ENCODE peak calls at places on chromosome 22, in eight cellular contexts. X is fibroblast of pulmonary artery, D is fibroblast of mammary gland, P is HFF-Myc, O is body of pancreas, R is epithelial cell of esophagus, L is lung, Y is progenitor cell of endocrine pancreas. V is an unnamed sample.

GRCh38 chr22:48112687-48113521 is 1350.5 kb downstream of the TBC1D22A start:
- DNase-seq in X (no peak), D (no peak), P (no peak), O (no peak), R (no peak), L (no peak), Y (no peak), V (no peak)

GRCh38 chr22:49240472-49240871 is 587.2 kb downstream of the BRD1 start:
- DNase-seq in X (no peak), D (no peak), P (no peak), O (no peak), R (no peak), L (no peak), Y (no peak), V (no peak)

GRCh38 chr22:27113211-27114030 is 456.0 kb downstream of the MIAT start:
- DNase-seq in X (peak), D (peak), P (peak), O (peak), R (peak), L (peak), Y (no peak), V (peak)

GRCh38 chr22:46085831-46086576 is 64.3 kb upstream of the PPARA start:
- DNase-seq in X (peak), D (peak), P (no peak), O (peak), R (peak), L (peak), Y (no peak), V (peak)

GRCh38 chr22:48238018-48238915 is 1475.8 kb downstream of the TBC1D22A start:
- DNase-seq in X (no peak), D (no peak), P (no peak), O (no peak), R (no peak), L (no peak), Y (no peak), V (no peak)

GRCh38 chr22:30858976-30859713 is 109.4 kb downstream of the MORC2 start:
- DNase-seq in X (no peak), D (no peak), P (no peak), O (no peak), R (no peak), L (peak), Y (no peak), V (no peak)

GRCh38 chr22:24112188-24112587 is 69.1 kb upstream of the SUSD2 start:
- DNase-seq in X (peak), D (peak), P (no peak), O (no peak), R (peak), L (no peak), Y (no peak), V (no peak)

GRCh38 chr22:19823638-19824196 is 31.0 kb downstream of the GNB1L start:
- DNase-seq in X (no peak), D (no peak), P (no peak), O (no peak), R (peak), L (no peak), Y (no peak), V (no peak)

GRCh38 chr22:25804676-25805075 is 62.7 kb downstream of the MYO18B start:
- DNase-seq in X (no peak), D (no peak), P (no peak), O (no peak), R (no peak), L (no peak), Y (no peak), V (no peak)

GRCh38 chr22:42397332-42398246 is 34.6 kb downstream of the NFAM1 start:
- DNase-seq in X (no peak), D (no peak), P (no peak), O (no peak), R (no peak), L (peak), Y (no peak), V (no peak)

GRCh38 chr22:42400811-42401547 is 31.2 kb downstream of the NFAM1 start:
- DNase-seq in X (no peak), D (no peak), P (no peak), O (no peak), R (no peak), L (no peak), Y (no peak), V (no peak)

GRCh38 chr22:42401562-42402334 is 30.5 kb downstream of the NFAM1 start:
- DNase-seq in X (no peak), D (no peak), P (no peak), O (no peak), R (peak), L (no peak), Y (no peak), V (no peak)

GRCh38 chr22:42396621-42397331 is 35.4 kb downstream of the NFAM1 start:
- DNase-seq in X (no peak), D (no peak), P (no peak), O (no peak), R (peak), L (no peak), Y (no peak), V (no peak)

DNA sequence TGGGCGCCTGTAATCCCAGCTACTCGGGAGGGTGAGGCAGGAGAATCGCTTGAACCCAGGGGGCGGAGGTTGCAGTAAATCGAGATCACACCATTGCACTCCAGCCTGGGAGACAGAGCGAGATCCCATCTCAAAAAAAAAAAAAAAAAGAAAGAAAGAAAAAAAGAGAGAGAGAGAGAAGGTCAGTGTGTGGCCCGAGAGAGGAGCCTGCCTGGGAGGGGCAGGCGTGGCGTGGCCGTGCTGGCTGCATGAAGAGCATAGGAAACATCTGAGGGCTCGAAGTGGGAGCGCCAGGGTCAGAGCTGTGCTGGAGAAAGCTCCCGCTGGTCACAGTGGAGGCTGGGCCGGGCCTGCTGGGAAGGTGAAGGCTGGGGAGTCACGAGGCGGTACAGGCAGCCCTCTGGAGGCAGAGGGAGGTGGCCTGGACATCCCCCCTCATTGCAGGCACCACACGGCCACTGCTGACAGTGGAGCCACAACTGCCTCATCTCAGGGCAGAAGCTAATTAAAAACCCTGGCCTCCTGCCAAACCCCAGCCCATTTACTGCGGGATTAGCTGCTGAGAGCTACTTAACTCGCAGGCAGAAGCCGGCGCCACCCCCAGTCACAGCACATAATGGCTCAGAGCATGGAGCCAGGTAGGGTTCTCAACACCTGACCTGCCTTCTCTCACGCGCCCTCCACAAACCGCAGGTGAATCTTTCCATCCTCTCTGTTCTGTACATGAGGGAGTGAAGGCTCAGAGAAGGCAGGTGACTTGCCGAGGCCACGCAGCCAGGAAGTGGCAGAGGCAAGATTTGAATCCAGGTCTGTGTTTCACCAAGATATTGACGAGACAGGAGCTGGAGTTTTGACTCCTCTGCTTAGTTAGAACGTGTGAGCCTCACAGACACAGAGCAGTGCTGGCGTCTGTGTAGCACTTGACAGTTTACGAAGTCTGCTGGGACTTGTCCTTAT is 32.6 kb downstream of the NFAM1 start:
- DNase-seq in X (no peak), D (no peak), P (no peak), O (peak), R (peak), L (peak), Y (no peak), V (no peak)
- TF ChIP-seq CTCF in X (no peak), D (no peak), P (no peak), O (no peak), R (no peak), L (no peak), Y (no peak), V (no peak)

GRCh38 chr22:41508770-41509170 is 35.5 kb downstream of the POLR3H start:
- DNase-seq in X (no peak), D (no peak), P (no peak), O (no peak), R (no peak), L (no peak), Y (no peak), V (no peak)
- TF ChIP-seq CTCF in X (no peak), D (no peak), P (no peak), O (no peak), R (no peak), L (no peak), Y (peak), V (no peak)

GRCh38 chr22:29603358-29604191 is at the start of gene NF2:
- DNase-seq in X (peak), D (peak), P (peak), O (peak), R (peak), L (peak), Y (peak), V (peak)
- TF ChIP-seq CTCF in X (no peak), D (no peak), P (no peak), O (no peak), R (no peak), L (no peak), Y (no peak), V (no peak)

DNA sequence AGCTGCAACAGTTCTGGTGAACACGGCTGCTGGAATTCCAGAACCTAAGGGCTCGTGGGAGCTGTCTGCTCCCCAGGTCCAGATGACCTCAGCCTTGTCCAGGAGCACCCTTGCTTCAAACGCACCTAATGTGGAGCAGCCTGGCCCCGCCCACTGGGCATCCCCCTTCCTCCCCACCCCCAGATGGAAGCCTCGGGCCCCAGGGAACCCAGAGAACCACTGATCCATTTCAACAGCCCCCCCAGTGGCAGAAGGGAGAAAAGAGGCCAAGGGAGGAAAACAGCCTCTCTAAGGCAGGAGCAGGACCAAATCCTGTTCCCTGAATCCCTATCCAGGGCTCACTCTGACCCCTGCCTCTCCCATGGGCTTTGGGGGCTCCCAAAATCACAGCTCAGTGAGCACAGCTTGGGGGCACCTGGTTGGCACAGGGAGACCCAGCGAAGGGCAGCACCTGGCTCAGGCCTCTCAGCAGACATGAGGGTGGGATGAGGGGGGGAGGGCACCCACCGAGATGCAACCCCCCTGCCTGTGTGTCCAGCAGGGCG is 1.2 kb downstream of the CYTH4 start:
- DNase-seq in X (no peak), D (no peak), P (no peak), O (no peak), R (no peak), L (no peak), Y (no peak), V (no peak)
- TF ChIP-seq CTCF in X (peak), D (peak), P (peak), O (no peak), R (peak), L (no peak), Y (no peak), V (no peak)

GRCh38 chr22:43587574-43587973 is 175.8 kb downstream of the MPPED1 start:
- DNase-seq in X (peak), D (peak), P (no peak), O (no peak), R (no peak), L (no peak), Y (no peak), V (no peak)

GRCh38 chr22:43592470-43592869 is 180.7 kb downstream of the MPPED1 start:
- DNase-seq in X (peak), D (no peak), P (no peak), O (peak), R (no peak), L (no peak), Y (no peak), V (no peak)
- TF ChIP-seq CTCF in X (peak), D (no peak), P (no peak), O (no peak), R (no peak), L (no peak), Y (peak), V (peak)

DNA sequence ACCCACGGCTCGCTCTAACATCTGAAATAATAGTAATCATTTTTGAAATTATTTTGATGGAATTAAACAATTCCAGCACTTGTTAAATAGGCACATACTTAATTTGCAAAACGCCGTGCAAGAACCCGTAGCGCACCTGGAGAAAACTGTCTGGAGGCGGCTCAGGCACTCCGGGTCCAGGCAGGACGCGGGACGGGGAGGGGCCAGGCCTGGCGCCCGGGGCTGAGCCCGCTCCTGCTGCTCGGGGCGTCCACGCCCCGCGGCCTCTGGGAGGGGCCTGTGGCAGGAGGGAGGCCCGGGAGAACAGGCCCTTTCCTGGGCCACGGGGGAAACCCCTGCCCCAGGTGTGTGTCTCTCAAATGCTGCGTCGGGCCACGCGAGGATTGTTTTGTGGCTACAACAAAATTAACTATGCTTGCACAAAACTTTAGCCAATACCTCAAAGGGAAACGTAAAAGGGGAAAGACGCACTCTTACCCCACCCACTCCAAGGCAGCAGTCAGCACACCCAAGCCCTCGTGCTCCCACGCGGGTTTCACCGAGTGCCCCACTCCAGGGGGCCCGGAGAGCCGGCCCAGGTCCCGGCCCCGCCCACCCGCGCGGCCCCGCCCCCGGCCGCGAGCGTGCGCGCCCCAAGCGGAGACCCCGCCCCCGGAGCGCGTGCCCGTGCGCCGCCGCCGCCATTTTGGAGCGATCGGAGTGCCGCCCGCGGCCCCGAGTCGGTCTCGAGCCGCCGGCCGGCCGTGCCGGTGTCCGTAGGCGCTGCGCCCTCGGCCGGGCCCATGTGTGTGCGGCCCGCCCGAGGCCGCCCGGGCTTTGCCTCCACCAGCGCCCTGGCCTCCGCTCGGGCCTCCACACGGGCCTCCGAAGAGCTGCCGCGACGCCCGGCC is at the start of gene PPP6R2:
- DNase-seq in X (peak), D (peak), P (no peak), O (peak), R (peak), L (peak), Y (peak), V (peak)
- TF ChIP-seq CTCF in X (no peak), D (no peak), P (no peak), O (no peak), R (no peak), L (no peak), Y (no peak), V (no peak)

DNA sequence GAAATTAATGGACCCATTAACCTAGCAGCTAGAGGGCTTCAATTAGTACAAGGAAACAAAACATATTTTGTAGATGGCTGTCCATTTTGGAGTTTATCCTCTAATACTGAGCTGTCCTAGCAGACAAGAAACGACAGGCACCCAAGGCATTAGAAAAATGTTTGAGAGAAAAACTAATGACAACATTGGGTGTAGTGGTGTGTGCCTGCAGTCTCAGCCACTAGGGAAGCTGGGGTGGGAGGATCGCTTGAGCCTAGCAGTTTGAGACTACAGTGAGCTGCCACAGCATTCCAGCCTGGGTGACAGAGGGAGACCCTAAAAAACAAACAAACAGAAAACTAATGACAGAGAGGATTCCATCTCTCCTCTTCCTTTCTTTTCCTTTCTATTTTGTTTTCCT is 1.5 kb downstream of the A4GALT start:
- DNase-seq in X (no peak), D (no peak), P (no peak), O (no peak), R (peak), L (no peak), Y (no peak), V (no peak)
- TF ChIP-seq CTCF in X (peak), D (no peak), P (no peak), O (no peak), R (peak), L (no peak), Y (peak), V (no peak)

GRCh38 chr22:22684605-22685561 is 40.5 kb downstream of the GGTLC2 start:
- DNase-seq in X (peak), D (peak), P (no peak), O (peak), R (no peak), L (no peak), Y (peak), V (peak)
- TF ChIP-seq CTCF in X (peak), D (peak), P (peak), O (peak), R (peak), L (no peak), Y (peak), V (peak)

GRCh38 chr22:39567135-39567946 is 3.2 kb upstream of the CACNA1I start:
- DNase-seq in X (no peak), D (no peak), P (no peak), O (no peak), R (peak), L (no peak), Y (no peak), V (no peak)
- TF ChIP-seq CTCF in X (no peak), D (no peak), P (no peak), O (no peak), R (no peak), L (no peak), Y (no peak), V (no peak)

DNA sequence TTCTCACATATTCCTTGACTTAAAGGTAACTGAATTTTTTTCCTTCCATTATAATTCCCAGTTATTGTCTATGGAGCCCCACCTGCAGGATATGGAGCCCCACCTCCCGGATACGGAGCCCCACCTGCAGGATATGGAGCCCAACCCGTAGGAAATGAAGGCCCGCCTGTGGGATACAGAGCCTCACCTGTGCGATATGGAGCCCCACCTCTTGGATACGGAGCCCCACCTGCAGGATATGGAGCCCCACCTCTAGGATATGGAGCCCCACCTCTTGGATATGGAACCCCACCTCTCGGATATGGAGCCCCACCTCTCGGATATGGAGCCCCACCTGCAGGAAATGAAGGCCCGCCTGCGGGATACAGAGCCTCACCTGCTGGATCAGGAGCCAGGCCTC is 28.1 kb downstream of the WBP2NL start:
- DNase-seq in X (no peak), D (no peak), P (no peak), O (no peak), R (no peak), L (no peak), Y (no peak), V (no peak)
- TF ChIP-seq CTCF in X (no peak), D (no peak), P (no peak), O (no peak), R (no peak), L (no peak), Y (no peak), V (no peak)

V was measured in Calu3.